ENCODE peak calls at places on chromosomes 11 and 22, in seven cellular contexts. H is RWPE1, C is MV-4-11, V is SHP77, Y is fibroblast of mammary gland, M is A172, W is sciatic nerve. I is an unnamed sample.

GRCh38 chr11:125224391-125225015 is 60.0 kb downstream of the PKNOX2 start:
- DNase-seq in V (no peak), M (no peak), C (no peak), H (no peak), Y (peak), W (no peak), I (peak)

GRCh38 chr11:122676638-122677037 is 21.1 kb downstream of the UBASH3B start:
- DNase-seq in M (no peak), W (no peak), C (no peak), Y (no peak), V (no peak), H (peak), I (no peak)

GRCh38 chr11:124640660-124641059 is 18.0 kb downstream of the TBRG1 start:
- DNase-seq in C (peak), M (no peak), V (no peak), W (no peak), Y (peak), H (no peak), I (no peak)

GRCh38 chr11:1573077-1573846 is 1.2 kb upstream of the DUSP8 start:
- DNase-seq in Y (no peak), M (no peak), H (no peak), C (no peak), W (peak), V (no peak), I (no peak)

GRCh38 chr11:69008774-69009440 is 4.1 kb downstream of the MRGPRF start:
- DNase-seq in V (no peak), C (peak), W (peak), Y (peak), H (peak), M (peak), I (peak)

GRCh38 chr11:122843281-122844150 is 5.2 kb downstream of the CRTAM start:
- DNase-seq in H (no peak), Y (no peak), M (no peak), C (no peak), V (no peak), W (no peak), I (no peak)

GRCh38 chr11:63666874-63667273 is 4.3 kb downstream of the ATL3 start:
- DNase-seq in C (no peak), W (no peak), Y (peak), V (no peak), M (no peak), H (no peak), I (peak)

GRCh38 chr11:292211-293121 is 3.5 kb downstream of the PGGHG start:
- DNase-seq in Y (no peak), W (peak), M (no peak), H (no peak), V (no peak), C (no peak), I (no peak)

GRCh38 chr11:60332923-60333322 is 5.9 kb downstream of the MS4A6E start:
- DNase-seq in V (no peak), C (no peak), H (no peak), W (no peak), Y (no peak), M (no peak), I (no peak)

GRCh38 chr11:10917802-10918201 is 59.9 kb upstream of the ZBED5 start:
- DNase-seq in H (no peak), Y (no peak), M (no peak), W (no peak), C (no peak), V (no peak), I (no peak)

GRCh38 chr11:12389676-12390075 is 12.3 kb downstream of the PARVA start:
- DNase-seq in C (no peak), W (no peak), V (no peak), Y (peak), M (no peak), H (peak), I (no peak)

GRCh38 chr11:47591764-47592163 is 2.4 kb downstream of the C1QTNF4 start:
- DNase-seq in C (peak), M (no peak), W (no peak), H (no peak), Y (no peak), V (no peak), I (no peak)

GRCh38 chr22:33380789-33381530 is 322.8 kb upstream of the SYN3 start:
- DNase-seq in W (no peak), M (peak), C (no peak), H (no peak), Y (peak), V (no peak), I (peak)

GRCh38 chr11:44575288-44575672 is 9.8 kb downstream of the CD82 start:
- DNase-seq in V (no peak), W (no peak), C (no peak), H (peak), Y (peak), M (peak), I (peak)

GRCh38 chr11:121722431-121723256 is 269.9 kb upstream of the SORL1-AS1 start:
- DNase-seq in V (peak), Y (peak), M (peak), W (peak), H (peak), C (no peak), I (peak)

GRCh38 chr22:32249231-32249630 is 5.9 kb downstream of the SLC5A4 start:
- DNase-seq in C (no peak), W (no peak), Y (no peak), V (no peak), H (no peak), M (no peak), I (no peak)

GRCh38 chr11:12087075-12087775 is 23.2 kb upstream of the MICAL2 start:
- DNase-seq in C (peak), W (no peak), V (no peak), M (peak), H (peak), Y (peak), I (peak)

GRCh38 chr22:26701323-26701722 is 43.9 kb downstream of the MIAT start:
- DNase-seq in W (no peak), Y (no peak), M (no peak), C (no peak), V (no peak), H (no peak), I (no peak)

GRCh38 chr11:73411031-73411430 is 34.8 kb downstream of the RELT start:
- DNase-seq in M (no peak), C (peak), W (no peak), H (no peak), V (no peak), Y (no peak), I (no peak)

GRCh38 chr22:19149047-19149883 is 827 bp downstream of the GSC2 start:
- DNase-seq in W (no peak), C (no peak), V (no peak), Y (peak), M (no peak), H (no peak), I (no peak)

GRCh38 chr11:131652231-131652630 is 281.8 kb downstream of the NTM start:
- DNase-seq in M (no peak), H (no peak), V (no peak), W (no peak), C (no peak), Y (no peak), I (no peak)

GRCh38 chr11:134228625-134229024 is 4.2 kb downstream of the VPS26B start:
- DNase-seq in W (no peak), H (no peak), M (no peak), V (no peak), C (no peak), Y (no peak), I (no peak)

GRCh38 chr11:7630002-7630401 is 43.3 kb downstream of the CYB5R2 start:
- DNase-seq in V (no peak), H (no peak), C (no peak), M (no peak), Y (no peak), W (no peak), I (no peak)

GRCh38 chr11:113841691-113842090 is 33.7 kb downstream of the USP28 start:
- DNase-seq in Y (no peak), W (no peak), H (no peak), V (no peak), C (no peak), M (no peak), I (no peak)

GRCh38 chr11:17985517-17985916 is 27.3 kb downstream of the SERGEF start:
- DNase-seq in C (no peak), V (no peak), Y (peak), W (no peak), M (peak), H (peak), I (peak)

I was measured in IMR-90.